ENCODE peak calls at places on chromosomes 11 and 22, in four cellular contexts. One of them, this sample, is unnamed.

GRCh38 chr11:68724293-68724692 is 27.0 kb downstream of the TESMIN start:
- DNase-seq in H7: no peak
- DNase-seq in PC-3: no peak
- DNase-seq in RWPE1: no peak
- DNase-seq in this sample: no peak

GRCh38 chr11:120432056-120433018 is 79.2 kb upstream of the GRIK4 start:
- DNase-seq in H7: no peak
- DNase-seq in PC-3: peak
- DNase-seq in RWPE1: peak
- DNase-seq in this sample: no peak

GRCh38 chr11:121936375-121936774 is 179.6 kb downstream of the BLID start:
- DNase-seq in PC-3: peak
- DNase-seq in RWPE1: no peak
- DNase-seq in H7: no peak
- DNase-seq in this sample: no peak

GRCh38 chr11:15291885-15292284 is 177.2 kb downstream of the INSC start:
- DNase-seq in PC-3: no peak
- DNase-seq in H7: no peak
- DNase-seq in RWPE1: no peak
- DNase-seq in this sample: no peak

GRCh38 chr11:76493626-76494539 is 49.1 kb downstream of the EMSY start:
- DNase-seq in PC-3: no peak
- DNase-seq in RWPE1: no peak
- DNase-seq in H7: no peak
- DNase-seq in this sample: no peak

GRCh38 chr11:59207988-59208432 is 4.7 kb downstream of the MPEG1 start:
- DNase-seq in H7: peak
- DNase-seq in RWPE1: peak
- DNase-seq in PC-3: peak
- DNase-seq in this sample: no peak

GRCh38 chr11:74321487-74322188 is 10.2 kb upstream of the P4HA3 start:
- DNase-seq in H7: peak
- DNase-seq in PC-3: peak
- DNase-seq in RWPE1: no peak
- DNase-seq in this sample: peak

GRCh38 chr11:45042560-45042959 is 91.9 kb upstream of the TP53I11 start:
- DNase-seq in H7: no peak
- DNase-seq in RWPE1: peak
- DNase-seq in PC-3: peak
- DNase-seq in this sample: peak

GRCh38 chr22:49517211-49517610 is 310.5 kb downstream of the BRD1 start:
- DNase-seq in RWPE1: no peak
- DNase-seq in H7: peak
- DNase-seq in PC-3: no peak
- DNase-seq in this sample: no peak

GRCh38 chr11:35088676-35089075 is 50.3 kb upstream of the CD44 start:
- DNase-seq in PC-3: peak
- DNase-seq in RWPE1: peak
- DNase-seq in H7: no peak
- DNase-seq in this sample: no peak